ENCODE peak calls at places on chromosomes 1 and 21, in eight cellular contexts. One of them, this sample, is unnamed.

GRCh38 chr21:44514746-44515358 is 25.1 kb downstream of the KRTAP10-1 start:
- DNase-seq in stimulated activated CD8-positive, alpha-beta memory T cell treated with anti-CD3 and anti-CD28 coated beads, Interleukin-12 subunit alpha, Interleukin-12 subunit beta, amount 100 ng/mL, for 1 hour: no peak
- DNase-seq in spleen: no peak
- DNase-seq in activated naive CD4-positive, alpha-beta T cell treated with anti-CD3 and anti-CD28 coated beads, Interleukin-2, amount 10 ng/mL, durations not matched to agents 7 days and 5 days: no peak
- DNase-seq in fibroblast of the aortic adventitia: no peak
- DNase-seq in pancreas: no peak
- DNase-seq in stimulated activated naive CD8-positive, alpha-beta T cell treated with anti-CD3 and anti-CD28 coated beads, Interleukin-15, Interleukin-2, amounts not matched to agents 100 U/mL and 50 U/mL, for 24 hours: no peak
- DNase-seq in EL: no peak
- DNase-seq in this sample: no peak

GRCh38 chr1:215114154-215114933 is 31.8 kb downstream of the KCNK2 start:
- DNase-seq in pancreas: no peak
- DNase-seq in stimulated activated CD8-positive, alpha-beta memory T cell treated with anti-CD3 and anti-CD28 coated beads, Interleukin-12 subunit alpha, Interleukin-12 subunit beta, amount 100 ng/mL, for 1 hour: no peak
- DNase-seq in EL: peak; percentile 89
- DNase-seq in fibroblast of the aortic adventitia: peak; percentile 92
- DNase-seq in stimulated activated naive CD8-positive, alpha-beta T cell treated with anti-CD3 and anti-CD28 coated beads, Interleukin-15, Interleukin-2, amounts not matched to agents 100 U/mL and 50 U/mL, for 24 hours: no peak
- DNase-seq in spleen: no peak
- DNase-seq in activated naive CD4-positive, alpha-beta T cell treated with anti-CD3 and anti-CD28 coated beads, Interleukin-2, amount 10 ng/mL, durations not matched to agents 7 days and 5 days: no peak
- DNase-seq in this sample: peak; percentile 97

GRCh38 chr1:210700511-210700910 is 371.8 kb downstream of the HHAT start:
- DNase-seq in pancreas: no peak
- DNase-seq in stimulated activated naive CD8-positive, alpha-beta T cell treated with anti-CD3 and anti-CD28 coated beads, Interleukin-15, Interleukin-2, amounts not matched to agents 100 U/mL and 50 U/mL, for 24 hours: no peak
- DNase-seq in spleen: no peak
- DNase-seq in stimulated activated CD8-positive, alpha-beta memory T cell treated with anti-CD3 and anti-CD28 coated beads, Interleukin-12 subunit alpha, Interleukin-12 subunit beta, amount 100 ng/mL, for 1 hour: no peak
- DNase-seq in EL: no peak
- DNase-seq in activated naive CD4-positive, alpha-beta T cell treated with anti-CD3 and anti-CD28 coated beads, Interleukin-2, amount 10 ng/mL, durations not matched to agents 7 days and 5 days: no peak
- DNase-seq in fibroblast of the aortic adventitia: no peak
- DNase-seq in this sample: no peak

GRCh38 chr1:212981025-212981495 is 30.7 kb downstream of the VASH2 start:
- DNase-seq in fibroblast of the aortic adventitia: no peak
- DNase-seq in EL: no peak
- DNase-seq in activated naive CD4-positive, alpha-beta T cell treated with anti-CD3 and anti-CD28 coated beads, Interleukin-2, amount 10 ng/mL, durations not matched to agents 7 days and 5 days: no peak
- DNase-seq in pancreas: peak; percentile 48
- DNase-seq in stimulated activated CD8-positive, alpha-beta memory T cell treated with anti-CD3 and anti-CD28 coated beads, Interleukin-12 subunit alpha, Interleukin-12 subunit beta, amount 100 ng/mL, for 1 hour: no peak
- DNase-seq in stimulated activated naive CD8-positive, alpha-beta T cell treated with anti-CD3 and anti-CD28 coated beads, Interleukin-15, Interleukin-2, amounts not matched to agents 100 U/mL and 50 U/mL, for 24 hours: no peak
- DNase-seq in spleen: no peak
- DNase-seq in this sample: peak; percentile 6

GRCh38 chr1:50416150-50416527 is 7.1 kb downstream of the DMRTA2 start:
- DNase-seq in EL: no peak
- DNase-seq in stimulated activated naive CD8-positive, alpha-beta T cell treated with anti-CD3 and anti-CD28 coated beads, Interleukin-15, Interleukin-2, amounts not matched to agents 100 U/mL and 50 U/mL, for 24 hours: no peak
- DNase-seq in pancreas: no peak
- DNase-seq in spleen: no peak
- DNase-seq in fibroblast of the aortic adventitia: no peak
- DNase-seq in activated naive CD4-positive, alpha-beta T cell treated with anti-CD3 and anti-CD28 coated beads, Interleukin-2, amount 10 ng/mL, durations not matched to agents 7 days and 5 days: no peak
- DNase-seq in stimulated activated CD8-positive, alpha-beta memory T cell treated with anti-CD3 and anti-CD28 coated beads, Interleukin-12 subunit alpha, Interleukin-12 subunit beta, amount 100 ng/mL, for 1 hour: no peak
- DNase-seq in this sample: no peak

GRCh38 chr21:42123509-42123908 is 52.4 kb downstream of the UMODL1 start:
- DNase-seq in EL: no peak
- DNase-seq in spleen: no peak
- DNase-seq in stimulated activated naive CD8-positive, alpha-beta T cell treated with anti-CD3 and anti-CD28 coated beads, Interleukin-15, Interleukin-2, amounts not matched to agents 100 U/mL and 50 U/mL, for 24 hours: no peak
- DNase-seq in fibroblast of the aortic adventitia: no peak
- DNase-seq in stimulated activated CD8-positive, alpha-beta memory T cell treated with anti-CD3 and anti-CD28 coated beads, Interleukin-12 subunit alpha, Interleukin-12 subunit beta, amount 100 ng/mL, for 1 hour: no peak
- DNase-seq in activated naive CD4-positive, alpha-beta T cell treated with anti-CD3 and anti-CD28 coated beads, Interleukin-2, amount 10 ng/mL, durations not matched to agents 7 days and 5 days: no peak
- DNase-seq in pancreas: no peak
- DNase-seq in this sample: no peak

GRCh38 chr1:189803364-189803763 is 674.3 kb downstream of the BRINP3 start:
- DNase-seq in activated naive CD4-positive, alpha-beta T cell treated with anti-CD3 and anti-CD28 coated beads, Interleukin-2, amount 10 ng/mL, durations not matched to agents 7 days and 5 days: no peak
- DNase-seq in stimulated activated CD8-positive, alpha-beta memory T cell treated with anti-CD3 and anti-CD28 coated beads, Interleukin-12 subunit alpha, Interleukin-12 subunit beta, amount 100 ng/mL, for 1 hour: no peak
- DNase-seq in EL: no peak
- DNase-seq in stimulated activated naive CD8-positive, alpha-beta T cell treated with anti-CD3 and anti-CD28 coated beads, Interleukin-15, Interleukin-2, amounts not matched to agents 100 U/mL and 50 U/mL, for 24 hours: no peak
- DNase-seq in spleen: no peak
- DNase-seq in fibroblast of the aortic adventitia: no peak
- DNase-seq in pancreas: no peak
- DNase-seq in this sample: no peak

GRCh38 chr21:45736042-45736704 is 92.6 kb downstream of the PCBP3 start:
- DNase-seq in stimulated activated CD8-positive, alpha-beta memory T cell treated with anti-CD3 and anti-CD28 coated beads, Interleukin-12 subunit alpha, Interleukin-12 subunit beta, amount 100 ng/mL, for 1 hour: no peak
- DNase-seq in pancreas: no peak
- DNase-seq in EL: no peak
- DNase-seq in fibroblast of the aortic adventitia: no peak
- DNase-seq in stimulated activated naive CD8-positive, alpha-beta T cell treated with anti-CD3 and anti-CD28 coated beads, Interleukin-15, Interleukin-2, amounts not matched to agents 100 U/mL and 50 U/mL, for 24 hours: no peak
- DNase-seq in spleen: no peak
- DNase-seq in activated naive CD4-positive, alpha-beta T cell treated with anti-CD3 and anti-CD28 coated beads, Interleukin-2, amount 10 ng/mL, durations not matched to agents 7 days and 5 days: no peak
- DNase-seq in this sample: no peak

GRCh38 chr1:96559707-96560588 is 161.6 kb upstream of the PTBP2 start:
- DNase-seq in EL: peak; percentile 96
- DNase-seq in fibroblast of the aortic adventitia: peak; percentile 99
- DNase-seq in activated naive CD4-positive, alpha-beta T cell treated with anti-CD3 and anti-CD28 coated beads, Interleukin-2, amount 10 ng/mL, durations not matched to agents 7 days and 5 days: no peak
- DNase-seq in pancreas: no peak
- DNase-seq in spleen: no peak
- DNase-seq in stimulated activated naive CD8-positive, alpha-beta T cell treated with anti-CD3 and anti-CD28 coated beads, Interleukin-15, Interleukin-2, amounts not matched to agents 100 U/mL and 50 U/mL, for 24 hours: no peak
- DNase-seq in stimulated activated CD8-positive, alpha-beta memory T cell treated with anti-CD3 and anti-CD28 coated beads, Interleukin-12 subunit alpha, Interleukin-12 subunit beta, amount 100 ng/mL, for 1 hour: no peak
- DNase-seq in this sample: peak; percentile 25

GRCh38 chr1:236150291-236150940 is 8.1 kb downstream of the GPR137B start:
- DNase-seq in stimulated activated CD8-positive, alpha-beta memory T cell treated with anti-CD3 and anti-CD28 coated beads, Interleukin-12 subunit alpha, Interleukin-12 subunit beta, amount 100 ng/mL, for 1 hour: no peak
- DNase-seq in activated naive CD4-positive, alpha-beta T cell treated with anti-CD3 and anti-CD28 coated beads, Interleukin-2, amount 10 ng/mL, durations not matched to agents 7 days and 5 days: no peak
- DNase-seq in fibroblast of the aortic adventitia: no peak
- DNase-seq in spleen: no peak
- DNase-seq in stimulated activated naive CD8-positive, alpha-beta T cell treated with anti-CD3 and anti-CD28 coated beads, Interleukin-15, Interleukin-2, amounts not matched to agents 100 U/mL and 50 U/mL, for 24 hours: no peak
- DNase-seq in pancreas: no peak
- DNase-seq in EL: no peak
- DNase-seq in this sample: no peak

GRCh38 chr1:1758692-1759455 is 19.4 kb downstream of the NADK start:
- DNase-seq in spleen: peak; percentile 89
- DNase-seq in activated naive CD4-positive, alpha-beta T cell treated with anti-CD3 and anti-CD28 coated beads, Interleukin-2, amount 10 ng/mL, durations not matched to agents 7 days and 5 days: no peak
- DNase-seq in fibroblast of the aortic adventitia: no peak
- DNase-seq in stimulated activated CD8-positive, alpha-beta memory T cell treated with anti-CD3 and anti-CD28 coated beads, Interleukin-12 subunit alpha, Interleukin-12 subunit beta, amount 100 ng/mL, for 1 hour: no peak
- DNase-seq in EL: no peak
- DNase-seq in pancreas: peak; percentile 90
- DNase-seq in stimulated activated naive CD8-positive, alpha-beta T cell treated with anti-CD3 and anti-CD28 coated beads, Interleukin-15, Interleukin-2, amounts not matched to agents 100 U/mL and 50 U/mL, for 24 hours: no peak
- DNase-seq in this sample: peak; percentile 99

GRCh38 chr1:51578383-51579109 is 38.3 kb upstream of the OSBPL9 start:
- DNase-seq in fibroblast of the aortic adventitia: no peak
- DNase-seq in spleen: no peak
- DNase-seq in EL: no peak
- DNase-seq in stimulated activated naive CD8-positive, alpha-beta T cell treated with anti-CD3 and anti-CD28 coated beads, Interleukin-15, Interleukin-2, amounts not matched to agents 100 U/mL and 50 U/mL, for 24 hours: no peak
- DNase-seq in stimulated activated CD8-positive, alpha-beta memory T cell treated with anti-CD3 and anti-CD28 coated beads, Interleukin-12 subunit alpha, Interleukin-12 subunit beta, amount 100 ng/mL, for 1 hour: no peak
- DNase-seq in activated naive CD4-positive, alpha-beta T cell treated with anti-CD3 and anti-CD28 coated beads, Interleukin-2, amount 10 ng/mL, durations not matched to agents 7 days and 5 days: no peak
- DNase-seq in pancreas: no peak
- DNase-seq in this sample: no peak

GRCh38 chr21:42572906-42573495 is 59.3 kb downstream of the SLC37A1 start:
- DNase-seq in EL: no peak
- DNase-seq in stimulated activated naive CD8-positive, alpha-beta T cell treated with anti-CD3 and anti-CD28 coated beads, Interleukin-15, Interleukin-2, amounts not matched to agents 100 U/mL and 50 U/mL, for 24 hours: no peak
- DNase-seq in spleen: peak; percentile 36
- DNase-seq in fibroblast of the aortic adventitia: no peak
- DNase-seq in pancreas: no peak
- DNase-seq in stimulated activated CD8-positive, alpha-beta memory T cell treated with anti-CD3 and anti-CD28 coated beads, Interleukin-12 subunit alpha, Interleukin-12 subunit beta, amount 100 ng/mL, for 1 hour: no peak
- DNase-seq in activated naive CD4-positive, alpha-beta T cell treated with anti-CD3 and anti-CD28 coated beads, Interleukin-2, amount 10 ng/mL, durations not matched to agents 7 days and 5 days: peak; percentile 18
- DNase-seq in this sample: no peak

GRCh38 chr1:17488977-17489739 is 49.7 kb upstream of the RCC2 start:
- DNase-seq in fibroblast of the aortic adventitia: peak; percentile 46
- DNase-seq in stimulated activated naive CD8-positive, alpha-beta T cell treated with anti-CD3 and anti-CD28 coated beads, Interleukin-15, Interleukin-2, amounts not matched to agents 100 U/mL and 50 U/mL, for 24 hours: no peak
- DNase-seq in stimulated activated CD8-positive, alpha-beta memory T cell treated with anti-CD3 and anti-CD28 coated beads, Interleukin-12 subunit alpha, Interleukin-12 subunit beta, amount 100 ng/mL, for 1 hour: no peak
- DNase-seq in pancreas: no peak
- DNase-seq in activated naive CD4-positive, alpha-beta T cell treated with anti-CD3 and anti-CD28 coated beads, Interleukin-2, amount 10 ng/mL, durations not matched to agents 7 days and 5 days: no peak
- DNase-seq in EL: no peak
- DNase-seq in spleen: no peak
- DNase-seq in this sample: no peak

GRCh38 chr1:5297199-5297877 is 642.9 kb downstream of the AJAP1 start:
- DNase-seq in fibroblast of the aortic adventitia: no peak
- DNase-seq in EL: no peak
- DNase-seq in spleen: no peak
- DNase-seq in stimulated activated CD8-positive, alpha-beta memory T cell treated with anti-CD3 and anti-CD28 coated beads, Interleukin-12 subunit alpha, Interleukin-12 subunit beta, amount 100 ng/mL, for 1 hour: no peak
- DNase-seq in pancreas: peak; percentile 75
- DNase-seq in stimulated activated naive CD8-positive, alpha-beta T cell treated with anti-CD3 and anti-CD28 coated beads, Interleukin-15, Interleukin-2, amounts not matched to agents 100 U/mL and 50 U/mL, for 24 hours: no peak
- DNase-seq in activated naive CD4-positive, alpha-beta T cell treated with anti-CD3 and anti-CD28 coated beads, Interleukin-2, amount 10 ng/mL, durations not matched to agents 7 days and 5 days: no peak
- DNase-seq in this sample: no peak

GRCh38 chr1:112708002-112708448 is 1.1 kb upstream of the RHOC start:
- DNase-seq in stimulated activated naive CD8-positive, alpha-beta T cell treated with anti-CD3 and anti-CD28 coated beads, Interleukin-15, Interleukin-2, amounts not matched to agents 100 U/mL and 50 U/mL, for 24 hours: no peak
- DNase-seq in pancreas: no peak
- DNase-seq in stimulated activated CD8-positive, alpha-beta memory T cell treated with anti-CD3 and anti-CD28 coated beads, Interleukin-12 subunit alpha, Interleukin-12 subunit beta, amount 100 ng/mL, for 1 hour: no peak
- DNase-seq in fibroblast of the aortic adventitia: no peak
- DNase-seq in EL: no peak
- DNase-seq in activated naive CD4-positive, alpha-beta T cell treated with anti-CD3 and anti-CD28 coated beads, Interleukin-2, amount 10 ng/mL, durations not matched to agents 7 days and 5 days: no peak
- DNase-seq in spleen: peak; percentile 71
- DNase-seq in this sample: no peak

GRCh38 chr1:53731779-53732305 is 7.1 kb downstream of the GLIS1 start:
- DNase-seq in pancreas: no peak
- DNase-seq in spleen: no peak
- DNase-seq in fibroblast of the aortic adventitia: no peak
- DNase-seq in stimulated activated CD8-positive, alpha-beta memory T cell treated with anti-CD3 and anti-CD28 coated beads, Interleukin-12 subunit alpha, Interleukin-12 subunit beta, amount 100 ng/mL, for 1 hour: no peak
- DNase-seq in EL: no peak
- DNase-seq in stimulated activated naive CD8-positive, alpha-beta T cell treated with anti-CD3 and anti-CD28 coated beads, Interleukin-15, Interleukin-2, amounts not matched to agents 100 U/mL and 50 U/mL, for 24 hours: no peak
- DNase-seq in activated naive CD4-positive, alpha-beta T cell treated with anti-CD3 and anti-CD28 coated beads, Interleukin-2, amount 10 ng/mL, durations not matched to agents 7 days and 5 days: no peak
- DNase-seq in this sample: no peak

This sample was measured in PC-9.